ENCODE peak calls at places on chromosome 14, in eight cellular contexts. A, Q, K, H, O, N, B and G are unnamed samples.

GRCh38 chr14:26765768-26766550 is 168.1 kb upstream of the NOVA1 start:
- DNase-seq in A (peak), Q (no peak), K (no peak), H (no peak), O (peak), N (no peak), B (no peak), G (no peak)

GRCh38 chr14:59202031-59202430 is 13.6 kb downstream of the DAAM1 start:
- DNase-seq in A (no peak), Q (no peak), K (no peak), H (no peak), O (no peak), N (no peak), B (no peak), G (no peak)

GRCh38 chr14:92633274-92633616 is 115.2 kb downstream of the LGMN start:
- DNase-seq in A (no peak), Q (no peak), K (no peak), H (no peak), O (no peak), N (no peak), B (no peak), G (no peak)

GRCh38 chr14:76772300-76773187 is 11.3 kb downstream of the VASH1 start:
- DNase-seq in A (peak), Q (no peak), K (peak), H (no peak), O (peak), N (no peak), B (no peak), G (no peak)

GRCh38 chr14:76872796-76873432 is 46.7 kb downstream of the LRRC74A start:
- DNase-seq in A (peak), Q (peak), K (no peak), H (no peak), O (peak), N (no peak), B (no peak), G (no peak)

GRCh38 chr14:87916103-87916885 is 76.7 kb downstream of the GALC start:
- DNase-seq in A (no peak), Q (no peak), K (no peak), H (no peak), O (no peak), N (no peak), B (no peak), G (no peak)

GRCh38 chr14:99716850-99717681 is 33.0 kb downstream of the CYP46A1 start:
- DNase-seq in A (no peak), Q (no peak), K (no peak), H (no peak), O (no peak), N (no peak), B (no peak), G (no peak)

GRCh38 chr14:91403069-91403600 is 14.5 kb downstream of the CCDC88C start:
- DNase-seq in A (no peak), Q (no peak), K (no peak), H (no peak), O (no peak), N (no peak), B (no peak), G (no peak)

GRCh38 chr14:24307575-24308341 is at the start of gene CIDEB:
- DNase-seq in A (peak), Q (peak), K (no peak), H (no peak), O (peak), N (no peak), B (no peak), G (no peak)

GRCh38 chr14:92323031-92323915 is at the start of gene SLC24A4:
- DNase-seq in A (no peak), Q (no peak), K (peak), H (no peak), O (no peak), N (no peak), B (no peak), G (no peak)

GRCh38 chr14:26729851-26730250 is 132.0 kb upstream of the NOVA1 start:
- DNase-seq in A (no peak), Q (no peak), K (no peak), H (no peak), O (no peak), N (no peak), B (no peak), G (no peak)

GRCh38 chr14:21136024-21136423 is 19.8 kb downstream of the OR5AU1 start:
- DNase-seq in A (no peak), Q (peak), K (no peak), H (no peak), O (peak), N (peak), B (no peak), G (no peak)

GRCh38 chr14:100645200-100645985 is 58.2 kb upstream of the BEGAIN start:
- DNase-seq in A (peak), Q (peak), K (peak), H (peak), O (peak), N (peak), B (peak), G (peak)

GRCh38 chr14:38409081-38409705 is 153.3 kb upstream of the CLEC14A start:
- DNase-seq in A (no peak), Q (no peak), K (no peak), H (no peak), O (no peak), N (no peak), B (no peak), G (no peak)

GRCh38 chr14:72904840-72905561 is 11.1 kb upstream of the DPF3 start:
- DNase-seq in A (peak), Q (peak), K (no peak), H (no peak), O (peak), N (peak), B (no peak), G (no peak)

GRCh38 chr14:89911018-89911919 is 43.3 kb downstream of the EFCAB11 start:
- DNase-seq in A (peak), Q (peak), K (no peak), H (no peak), O (peak), N (no peak), B (peak), G (no peak)

GRCh38 chr14:31208546-31209424 is 1.2 kb upstream of the HECTD1 start:
- DNase-seq in A (peak), Q (no peak), K (no peak), H (no peak), O (no peak), N (no peak), B (no peak), G (no peak)

GRCh38 chr14:67515386-67516079 is 17.6 kb upstream of the PLEKHH1 start:
- DNase-seq in A (no peak), Q (no peak), K (no peak), H (no peak), O (no peak), N (no peak), B (no peak), G (no peak)

GRCh38 chr14:35367056-35367372 is 37.5 kb downstream of the NFKBIA start:
- DNase-seq in A (no peak), Q (no peak), K (no peak), H (no peak), O (no peak), N (no peak), B (no peak), G (no peak)

GRCh38 chr14:99707420-99707819 is 23.3 kb downstream of the CYP46A1 start:
- DNase-seq in A (no peak), Q (no peak), K (no peak), H (no peak), O (no peak), N (no peak), B (no peak), G (no peak)

GRCh38 chr14:71776463-71777359 is 155.5 kb upstream of the RGS6 start:
- DNase-seq in A (no peak), Q (no peak), K (no peak), H (no peak), O (peak), N (no peak), B (no peak), G (peak)

GRCh38 chr14:49461529-49462401 is 124.4 kb downstream of the RPS29 start:
- DNase-seq in A (peak), Q (peak), K (peak), H (peak), O (peak), N (peak), B (no peak), G (peak)

GRCh38 chr14:100237735-100238418 is 1.1 kb upstream of the YY1 start:
- DNase-seq in A (peak), Q (peak), K (no peak), H (no peak), O (peak), N (no peak), B (no peak), G (no peak)

GRCh38 chr14:22847661-22848341 is 11.4 kb downstream of the MMP14 start:
- DNase-seq in A (no peak), Q (no peak), K (no peak), H (no peak), O (no peak), N (no peak), B (no peak), G (no peak)

GRCh38 chr14:47439953-47440352 is 235.5 kb downstream of the MDGA2 start:
- DNase-seq in A (no peak), Q (no peak), K (no peak), H (no peak), O (no peak), N (no peak), B (no peak), G (no peak)

GRCh38 chr14:102893452-102893851 is 29.0 kb upstream of the AMN start:
- DNase-seq in A (peak), Q (no peak), K (no peak), H (no peak), O (no peak), N (no peak), B (no peak), G (peak)

GRCh38 chr14:91311284-91311662 is 66.8 kb upstream of the GPR68 start:
- DNase-seq in A (peak), Q (no peak), K (peak), H (no peak), O (no peak), N (no peak), B (no peak), G (no peak)

GRCh38 chr14:91873476-91874265 is 6.3 kb upstream of the TC2N start:
- DNase-seq in A (peak), Q (no peak), K (no peak), H (no peak), O (no peak), N (no peak), B (no peak), G (peak)

GRCh38 chr14:58353516-58354299 is 42.0 kb upstream of the TOMM20L start:
- DNase-seq in A (no peak), Q (no peak), K (no peak), H (no peak), O (peak), N (no peak), B (no peak), G (no peak)

DNA sequence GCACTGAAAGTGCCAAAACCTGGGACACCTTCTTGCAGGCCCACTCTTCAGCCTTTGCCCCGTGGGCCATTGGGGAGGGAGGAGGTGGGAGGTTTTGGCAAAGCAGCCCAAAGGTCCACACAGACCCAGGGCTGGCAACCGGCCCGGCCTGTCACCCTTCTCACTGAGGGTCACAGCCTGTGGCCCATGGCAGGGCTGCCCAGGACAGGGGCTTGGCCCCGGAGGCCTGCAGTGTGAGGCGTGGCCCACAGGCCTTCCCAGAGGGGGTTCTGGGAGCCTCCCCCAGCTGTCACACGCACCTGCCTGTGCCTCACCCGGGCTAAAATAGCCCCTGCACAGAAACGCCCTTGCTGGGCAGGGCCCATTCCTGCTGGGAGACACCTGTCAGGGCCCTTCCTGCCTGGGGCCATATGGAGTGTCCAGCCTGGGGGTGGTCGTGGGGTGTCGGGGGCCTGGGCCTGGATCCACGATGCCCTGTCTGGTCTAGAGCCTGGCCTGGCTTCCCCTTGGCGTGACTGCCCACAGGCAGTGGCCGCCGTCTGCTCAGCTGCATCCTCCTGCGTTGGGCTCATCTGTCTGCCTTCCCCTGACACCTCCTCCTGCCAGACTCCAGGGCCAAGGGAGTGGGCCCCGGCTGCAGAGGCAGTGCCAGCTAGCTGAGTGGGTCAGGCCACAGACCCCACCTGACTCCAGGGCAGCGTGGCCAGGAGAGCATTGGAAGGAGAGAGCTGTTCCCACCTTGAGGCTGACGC is 19.2 kb downstream of the PACS2 start:
- DNase-seq in A (no peak), Q (no peak), K (no peak), H (no peak), O (no peak), N (no peak), B (no peak), G (no peak)
- TF ChIP-seq POLR2AphosphoS5 in A (no peak), Q (no peak), K (no peak), H (no peak), O (no peak), N (no peak), B (no peak), G (no peak)

DNA sequence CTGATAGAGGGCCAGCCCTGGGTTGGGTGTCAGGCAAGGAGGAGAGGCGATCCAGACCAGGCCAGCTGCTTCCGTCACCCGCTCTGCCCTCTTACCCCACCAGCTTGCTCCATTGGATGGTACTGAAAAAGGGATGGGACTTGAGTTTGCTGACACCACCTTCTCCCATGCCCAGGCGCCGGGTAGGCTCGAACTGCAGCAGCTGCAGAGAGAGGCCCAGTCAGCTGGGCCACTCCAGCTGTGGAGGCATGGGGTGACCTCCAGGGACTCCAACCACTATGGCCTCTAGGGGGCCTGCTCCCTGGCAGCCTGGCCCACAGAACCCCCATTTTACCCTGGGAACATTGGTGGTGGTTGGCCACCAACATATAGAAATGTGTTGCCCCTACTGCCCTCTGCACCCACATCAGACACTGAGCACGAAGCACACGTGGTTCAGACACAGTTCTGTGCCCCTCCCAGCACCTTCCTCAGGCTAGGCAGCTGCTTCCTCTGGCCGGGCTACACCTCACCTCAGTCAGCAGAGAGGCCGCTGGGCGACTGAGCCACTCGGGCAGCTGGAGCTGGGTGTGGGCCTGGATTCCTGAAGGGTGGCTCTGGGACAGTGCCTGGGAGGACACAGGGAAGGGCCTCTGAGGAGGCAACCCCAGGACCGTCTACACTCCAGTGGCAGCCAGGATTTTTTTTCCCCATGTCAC is 16.0 kb downstream of the RPS6KL1 start:
- DNase-seq in A (peak), Q (no peak), K (no peak), H (no peak), O (no peak), N (no peak), B (no peak), G (no peak)
- TF ChIP-seq POLR2AphosphoS5 in A (no peak), Q (no peak), K (no peak), H (no peak), O (no peak), N (no peak), B (no peak), G (no peak)

GRCh38 chr14:32329146-32329545 is at the start of gene AKAP6:
- DNase-seq in A (no peak), Q (no peak), K (no peak), H (no peak), O (no peak), N (no peak), B (no peak), G (no peak)
- TF ChIP-seq POLR2AphosphoS5 in A (no peak), Q (no peak), K (no peak), H (no peak), O (no peak), N (no peak), B (no peak), G (no peak)

DNA sequence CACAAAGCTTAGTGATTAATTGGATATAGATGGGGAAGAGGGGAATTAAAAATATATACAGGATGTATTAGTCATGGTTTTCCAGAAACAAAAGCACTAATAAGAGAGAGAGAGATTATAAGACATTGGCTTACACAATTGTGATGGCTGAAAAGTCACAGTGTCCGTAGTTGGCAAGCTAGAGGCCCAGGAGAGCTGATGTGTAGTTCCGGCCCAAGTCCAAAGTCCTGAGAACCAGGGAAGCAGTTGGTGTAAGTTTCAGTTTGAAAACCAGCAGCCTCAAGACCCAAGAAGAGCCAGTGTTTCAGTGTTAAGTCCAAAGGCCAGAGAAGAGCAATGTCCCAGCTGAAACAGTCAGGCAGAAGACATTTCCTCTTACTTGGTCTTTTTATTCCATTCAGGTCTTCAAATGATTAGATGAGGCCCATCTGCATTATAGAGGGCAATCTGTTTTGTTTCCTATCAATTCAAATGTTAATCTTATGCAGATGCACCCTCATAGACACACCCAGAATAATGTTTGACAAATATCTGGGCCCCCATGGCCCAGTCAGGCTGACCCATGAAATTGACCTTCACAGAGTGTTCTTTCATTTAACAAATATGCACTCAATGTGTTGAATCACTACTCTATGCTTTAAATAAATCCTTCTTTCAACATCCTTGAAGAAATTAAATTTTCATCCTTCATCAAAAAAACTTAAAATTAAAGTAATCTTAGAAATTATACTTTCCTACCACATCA is 67.2 kb upstream of the DIO2 start:
- DNase-seq in A (no peak), Q (no peak), K (no peak), H (no peak), O (peak), N (no peak), B (no peak), G (no peak)
- TF ChIP-seq POLR2AphosphoS5 in A (no peak), Q (no peak), K (no peak), H (no peak), O (no peak), N (no peak), B (no peak), G (no peak)

GRCh38 chr14:52069617-52070431 is 965 bp upstream of the NID2 start:
- DNase-seq in A (peak), Q (no peak), K (no peak), H (no peak), O (no peak), N (no peak), B (no peak), G (no peak)

GRCh38 chr14:52067873-52068740 is 752 bp downstream of the NID2 start:
- DNase-seq in A (peak), Q (no peak), K (no peak), H (no peak), O (peak), N (no peak), B (no peak), G (no peak)

GRCh38 chr14:52071675-52072074 is 2.8 kb upstream of the NID2 start:
- DNase-seq in A (no peak), Q (no peak), K (no peak), H (no peak), O (peak), N (no peak), B (no peak), G (no peak)

GRCh38 chr14:52072266-52072780 is 3.5 kb upstream of the NID2 start:
- DNase-seq in A (no peak), Q (no peak), K (no peak), H (no peak), O (no peak), N (no peak), B (no peak), G (no peak)

DNA sequence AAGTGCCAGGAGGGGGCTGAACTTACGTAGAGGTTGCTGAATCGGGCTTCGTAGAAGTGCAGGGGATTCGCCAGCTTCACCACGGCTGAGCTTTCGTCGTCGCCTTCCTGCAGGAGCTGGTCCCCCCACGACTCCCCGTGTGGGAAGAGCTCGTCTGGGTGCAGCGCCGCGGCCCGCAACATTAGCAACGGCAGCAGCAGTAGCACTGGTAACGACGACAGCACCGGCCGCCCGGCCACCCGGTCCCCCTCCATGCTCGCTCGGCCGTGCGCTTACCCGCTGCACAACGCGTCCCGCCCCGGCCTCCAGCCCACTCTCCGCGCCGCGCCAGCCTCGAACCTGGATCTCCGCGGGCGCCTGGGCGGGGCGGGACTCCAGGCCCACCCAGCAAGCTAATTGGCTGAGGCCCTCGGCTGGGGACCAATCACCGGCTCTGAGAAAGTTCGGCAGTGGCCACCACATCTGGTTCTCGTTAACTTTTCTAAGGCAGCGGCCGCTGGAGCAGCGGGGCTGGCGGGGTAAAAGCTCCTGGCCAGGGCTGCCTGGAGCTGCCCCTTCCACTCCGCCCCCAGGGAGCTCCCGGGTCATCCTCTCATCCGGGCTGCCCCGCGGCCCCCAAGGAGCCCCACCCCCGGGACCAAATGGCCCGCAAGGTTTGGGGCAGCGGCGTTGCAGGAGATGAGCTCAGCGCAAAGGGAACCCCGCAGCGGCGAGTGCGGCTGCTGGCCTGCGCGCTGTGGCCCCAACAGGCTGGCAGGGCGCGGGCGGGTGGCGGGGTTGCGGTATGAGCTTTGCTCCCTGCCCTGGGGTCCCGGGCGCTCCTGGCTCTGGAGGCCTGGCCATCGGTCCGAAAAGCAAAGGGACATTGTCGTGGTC is at the start of gene NID2:
- DNase-seq in A (peak), Q (peak), K (no peak), H (peak), O (peak), N (no peak), B (peak), G (no peak)
- TF ChIP-seq POLR2AphosphoS5 in A (peak), Q (no peak), K (no peak), H (peak), O (no peak), N (no peak), B (no peak), G (no peak)

GRCh38 chr14:52266782-52267181 is 716 bp upstream of the PTGDR start:
- DNase-seq in A (no peak), Q (no peak), K (no peak), H (no peak), O (no peak), N (no peak), B (no peak), G (no peak)

GRCh38 chr14:52267501-52268190 is at the start of gene PTGDR:
- DNase-seq in A (peak), Q (no peak), K (no peak), H (no peak), O (no peak), N (no peak), B (no peak), G (no peak)

GRCh38 chr14:52265248-52265647 is 2.2 kb upstream of the PTGDR start:
- DNase-seq in A (no peak), Q (no peak), K (no peak), H (no peak), O (peak), N (no peak), B (no peak), G (no peak)

GRCh38 chr14:52268191-52269061 is 928 bp downstream of the PTGDR start:
- DNase-seq in A (no peak), Q (no peak), K (no peak), H (no peak), O (no peak), N (no peak), B (no peak), G (no peak)

GRCh38 chr14:52266179-52266578 is 1.3 kb upstream of the PTGDR start:
- DNase-seq in A (no peak), Q (no peak), K (no peak), H (no peak), O (no peak), N (no peak), B (no peak), G (no peak)
- TF ChIP-seq POLR2AphosphoS5 in A (no peak), Q (no peak), K (no peak), H (no peak), O (no peak), N (no peak), B (no peak), G (no peak)